ENCODE peak calls at places on chromosomes 7 and 10, in nine cellular contexts. J is lower lobe of right lung; M is ovary; Q is amniotic epithelial cell; G is neural crest cell; N is fibroblast of pulmonary artery; U is activated naive CD4-positive, alpha-beta T cell treated with Interleukin-2 at 50 U/mL for 16 hours; K is activated CD8-positive, alpha-beta memory T cell treated with anti-CD3 and anti-CD28 coated beads for 48 hours; R is GM12865. S is an unnamed sample.

GRCh38 chr10:36110097-36110496 is 468.0 kb upstream of the FZD8 start:
- DNase-seq in J (no peak), M (no peak), Q (no peak), G (no peak), N (no peak), U (no peak), K (no peak), R (no peak), S (no peak)

GRCh38 chr7:42338231-42339222 is 101.5 kb upstream of the GLI3 start:
- DNase-seq in J (no peak), M (no peak), Q (no peak), G (no peak), N (peak), U (no peak), K (no peak), R (no peak), S (no peak)

GRCh38 chr10:54477738-54478137 is 323.3 kb downstream of the PCDH15 start:
- DNase-seq in J (no peak), M (no peak), Q (no peak), G (no peak), N (no peak), U (no peak), K (no peak), R (no peak), S (no peak)

GRCh38 chr7:43137811-43138210 is 25.4 kb downstream of the HECW1 start:
- DNase-seq in J (no peak), M (no peak), Q (no peak), G (no peak), N (no peak), U (no peak), K (no peak), R (no peak), S (no peak)

GRCh38 chr7:1857487-1858425 is 187.7 kb downstream of the ELFN1 start:
- DNase-seq in J (peak), M (no peak), Q (no peak), G (no peak), N (no peak), U (no peak), K (no peak), R (no peak), S (no peak)

GRCh38 chr10:129964611-129965417 is 740 bp upstream of the EBF3 start:
- DNase-seq in J (peak), M (no peak), Q (no peak), G (no peak), N (peak), U (no peak), K (no peak), R (no peak), S (peak)

GRCh38 chr7:77655361-77655760 is 40.9 kb upstream of the RSBN1L start:
- DNase-seq in J (no peak), M (no peak), Q (no peak), G (no peak), N (no peak), U (no peak), K (no peak), R (no peak), S (no peak)

GRCh38 chr7:22356010-22356854 is 722 bp downstream of the RAPGEF5 start:
- DNase-seq in J (peak), M (no peak), Q (no peak), G (peak), N (no peak), U (no peak), K (no peak), R (peak), S (no peak)

GRCh38 chr10:117899181-117899683 is 147.5 kb downstream of the RAB11FIP2 start:
- DNase-seq in J (no peak), M (no peak), Q (no peak), G (no peak), N (no peak), U (no peak), K (no peak), R (no peak), S (no peak)

GRCh38 chr7:45923290-45923689 is 2.2 kb upstream of the IGFBP3 start:
- DNase-seq in J (peak), M (peak), Q (peak), G (peak), N (peak), U (peak), K (no peak), R (peak), S (peak)

GRCh38 chr7:125256446-125256845 is 326.8 kb upstream of the POT1 start:
- DNase-seq in J (no peak), M (no peak), Q (no peak), G (no peak), N (no peak), U (no peak), K (no peak), R (no peak), S (no peak)

GRCh38 chr10:48683893-48684292 is 780 bp upstream of the WDFY4 start:
- DNase-seq in J (no peak), M (no peak), Q (no peak), G (no peak), N (no peak), U (no peak), K (no peak), R (peak), S (no peak)

GRCh38 chr10:44376504-44377099 is 8.3 kb downstream of the CXCL12 start:
- DNase-seq in J (no peak), M (no peak), Q (no peak), G (no peak), N (no peak), U (no peak), K (no peak), R (no peak), S (no peak)

GRCh38 chr10:108443636-108444035 is 1279.1 kb upstream of the SORCS1 start:
- DNase-seq in J (no peak), M (no peak), Q (no peak), G (no peak), N (no peak), U (no peak), K (no peak), R (no peak), S (no peak)

GRCh38 chr10:104492349-104492940 is 138.8 kb downstream of the CFAP58 start:
- DNase-seq in J (no peak), M (no peak), Q (no peak), G (no peak), N (no peak), U (no peak), K (no peak), R (no peak), S (no peak)

GRCh38 chr7:123682690-123683089 is 27.0 kb downstream of the LMOD2 start:
- DNase-seq in J (no peak), M (no peak), Q (peak), G (peak), N (peak), U (no peak), K (no peak), R (peak), S (no peak)

GRCh38 chr10:122931088-122931958 is 20.9 kb downstream of the FAM24A start:
- DNase-seq in J (no peak), M (no peak), Q (peak), G (no peak), N (no peak), U (no peak), K (no peak), R (no peak), S (no peak)

GRCh38 chr7:5448378-5449042 is 24.9 kb upstream of the TNRC18 start:
- DNase-seq in J (no peak), M (peak), Q (no peak), G (no peak), N (no peak), U (no peak), K (no peak), R (no peak), S (no peak)

S was measured in tibial artery.